ENCODE peak calls at places on chromosomes 7 and 10, in nine cellular contexts. U, L, I, R, J, H, X, Y and F are unnamed samples.
A peak's percentile ranks its signal among the peaks of the same experiment; 100 is the strongest.

GRCh38 chr10:11472158-11472753 is 139.2 kb downstream of the USP6NL start:
- DNase-seq in U (peak; percentile 41), L (peak; percentile 59), I (peak; percentile 87), R (peak; percentile 70), J (peak; percentile 37), H (peak; percentile 45), X (peak; percentile 37), Y (peak; percentile 90), F (peak; percentile 73)

GRCh38 chr7:53521638-53522184 is 486.3 kb downstream of the POM121L12 start:
- DNase-seq in U (no peak), L (no peak), I (no peak), R (no peak), J (no peak), H (no peak), X (no peak), Y (no peak), F (no peak)

GRCh38 chr7:21967500-21968099 is 21.9 kb upstream of the CDCA7L start:
- DNase-seq in U (no peak), L (no peak), I (no peak), R (no peak), J (no peak), H (no peak), X (peak; percentile 11), Y (peak; percentile 67), F (peak; percentile 75)

GRCh38 chr7:21771906-21772610 is 173.6 kb downstream of the CDCA7L start:
- DNase-seq in U (no peak), L (no peak), I (peak; percentile 64), R (peak; percentile 22), J (no peak), H (peak; percentile 28), X (no peak), Y (no peak), F (no peak)

GRCh38 chr10:12521423-12521822 is 172.1 kb downstream of the CAMK1D start:
- DNase-seq in U (no peak), L (no peak), I (no peak), R (no peak), J (no peak), H (no peak), X (no peak), Y (no peak), F (no peak)

GRCh38 chr7:47751068-47751467 is 169.2 kb upstream of the TNS3 start:
- DNase-seq in U (no peak), L (no peak), I (no peak), R (no peak), J (no peak), H (no peak), X (no peak), Y (no peak), F (no peak)

GRCh38 chr7:135620980-135621850 is 41.1 kb upstream of the STMP1 start:
- DNase-seq in U (peak; percentile 91), L (peak; percentile 89), I (no peak), R (peak; percentile 65), J (peak; percentile 73), H (peak; percentile 73), X (peak; percentile 89), Y (peak; percentile 80), F (peak; percentile 65)

GRCh38 chr10:33113111-33113856 is 155.3 kb upstream of the ITGB1 start:
- DNase-seq in U (peak; percentile 91), L (no peak), I (no peak), R (no peak), J (no peak), H (peak; percentile 47), X (peak; percentile 87), Y (no peak), F (no peak)

GRCh38 chr7:46616636-46617035 is 695.6 kb upstream of the IGFBP3 start:
- DNase-seq in U (peak; percentile 34), L (peak; percentile 16), I (no peak), R (no peak), J (no peak), H (peak; percentile 55), X (peak; percentile 9), Y (no peak), F (no peak)

GRCh38 chr10:47023237-47024045 is 112.2 kb downstream of the PTPN20 start:
- DNase-seq in U (no peak), L (no peak), I (peak; percentile 23), R (no peak), J (no peak), H (no peak), X (no peak), Y (no peak), F (no peak)

GRCh38 chr10:113042961-113043360 is 92.9 kb downstream of the TCF7L2 start:
- DNase-seq in U (no peak), L (no peak), I (no peak), R (no peak), J (no peak), H (no peak), X (peak; percentile 36), Y (no peak), F (no peak)

GRCh38 chr10:113044015-113044755 is 94.1 kb downstream of the TCF7L2 start:
- DNase-seq in U (no peak), L (no peak), I (no peak), R (no peak), J (no peak), H (no peak), X (no peak), Y (no peak), F (no peak)

GRCh38 chr10:113047605-113047962 is 97.5 kb downstream of the TCF7L2 start:
- DNase-seq in U (no peak), L (no peak), I (no peak), R (no peak), J (no peak), H (peak; percentile 80), X (peak; percentile 81), Y (no peak), F (no peak)

GRCh38 chr10:113047151-113047550 is 97.1 kb downstream of the TCF7L2 start:
- DNase-seq in U (no peak), L (no peak), I (no peak), R (no peak), J (no peak), H (no peak), X (no peak), Y (no peak), F (no peak)

DNA sequence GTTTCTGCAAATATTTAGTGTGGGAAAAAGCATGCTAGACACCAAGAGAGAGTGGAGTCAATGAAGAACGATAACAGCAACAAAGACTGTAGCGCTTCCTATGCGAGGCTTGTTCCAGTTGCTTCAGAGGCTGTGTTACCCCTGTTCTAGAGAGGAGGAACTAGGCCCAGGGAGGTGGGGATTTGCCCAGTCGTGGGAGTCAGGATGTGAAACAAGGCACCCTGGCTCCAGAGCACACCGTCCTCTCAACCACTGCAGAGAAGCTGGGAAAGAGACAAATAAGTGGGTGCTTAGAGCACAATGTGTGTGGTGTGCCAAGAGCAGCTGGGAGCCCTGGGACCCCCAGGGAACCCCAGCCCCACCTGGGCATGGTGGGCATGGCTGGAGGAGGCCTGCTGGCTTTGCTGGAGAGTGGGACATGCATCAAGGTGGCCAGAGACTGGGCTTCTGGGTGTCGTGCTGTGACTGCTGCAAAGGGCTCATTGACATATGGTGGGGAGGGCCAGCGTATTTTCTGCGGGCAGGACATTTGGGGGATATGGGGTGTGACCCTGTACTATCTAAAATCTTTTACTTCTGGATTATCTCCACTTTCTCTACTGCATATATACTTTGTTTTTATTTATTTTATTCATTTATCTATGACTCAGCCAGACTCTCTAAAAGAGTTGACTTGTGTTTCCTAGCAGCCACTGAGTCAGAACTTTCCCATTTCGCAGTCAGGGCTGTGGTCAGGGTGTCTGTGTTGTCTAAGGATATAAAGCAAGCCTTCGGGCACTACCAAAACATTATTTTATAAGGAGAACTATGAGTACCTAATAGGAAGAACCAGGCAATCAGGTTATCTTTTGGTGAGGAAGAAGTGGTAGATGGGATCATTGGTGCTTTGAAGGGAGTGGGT is 95.4 kb downstream of the TCF7L2 start:
- DNase-seq in U (peak; percentile 93), L (peak; percentile 85), I (no peak), R (no peak), J (no peak), H (peak; percentile 95), X (peak; percentile 94), Y (no peak), F (no peak)
- H3K4me2 ChIP-seq in U (peak overlapping the region; percentile 86), L (peak overlapping the region; percentile 53), I (no peak overlapping the region), R (no peak overlapping the region), J (no peak overlapping the region), H (peak overlapping the region; percentile 32), X (peak overlapping the region; percentile 15), Y (no peak overlapping the region), F (no peak overlapping the region)

GRCh38 chr10:43524434-43525247 is 49.8 kb downstream of the ZNF239 start:
- DNase-seq in U (no peak), L (no peak), I (no peak), R (no peak), J (no peak), H (no peak), X (no peak), Y (no peak), F (no peak)
- H3K9me3 ChIP-seq in U (peaks cover 13% of the 10 kb centered on the region), L (peaks cover 61% of the 10 kb centered on the region), I (peaks cover 39% of the 10 kb centered on the region), R (no peaks in the 10 kb centered on the region), J (peaks cover 25% of the 10 kb centered on the region), H (peaks cover 28% of the 10 kb centered on the region), X (no peaks in the 10 kb centered on the region), Y (peaks cover 51% of the 10 kb centered on the region), F (peaks cover 34% of the 10 kb centered on the region)

GRCh38 chr10:14156101-14156500 is 174.6 kb downstream of the FRMD4A start:
- DNase-seq in U (no peak), L (no peak), I (no peak), R (no peak), J (no peak), H (no peak), X (no peak), Y (no peak), F (no peak)

GRCh38 chr10:14158575-14158974 is 172.1 kb downstream of the FRMD4A start:
- DNase-seq in U (no peak), L (no peak), I (no peak), R (no peak), J (no peak), H (no peak), X (no peak), Y (no peak), F (no peak)

DNA sequence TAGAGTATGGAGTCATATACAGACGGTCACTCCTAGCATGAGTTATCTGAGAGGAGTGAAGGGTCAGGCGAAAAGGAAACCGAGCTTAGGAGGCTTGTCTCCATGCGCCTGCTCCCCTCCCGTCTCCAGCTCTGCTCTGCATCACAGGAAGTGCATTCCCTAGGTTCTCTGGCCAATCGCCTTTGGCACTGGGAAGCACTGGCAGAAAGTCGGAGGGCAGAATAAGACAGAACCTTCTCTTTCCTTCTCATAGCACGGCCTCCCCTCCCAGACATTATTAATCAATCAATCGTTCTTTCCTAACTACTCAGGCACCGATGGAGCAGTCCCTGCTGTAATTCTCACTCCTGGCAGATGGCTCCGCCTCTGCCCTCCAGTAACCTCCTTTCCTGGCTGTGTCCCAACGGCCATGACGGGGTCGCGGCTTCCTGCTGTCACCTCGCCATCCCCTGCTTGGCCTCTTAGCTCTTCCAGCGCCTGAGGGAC is 177.1 kb downstream of the FRMD4A start:
- DNase-seq in U (peak; percentile 37), L (no peak), I (peak; percentile 67), R (no peak), J (no peak), H (no peak), X (no peak), Y (no peak), F (no peak)
- H2AFZ ChIP-seq in U (peak overlapping the region; percentile 84), L (no peak overlapping the region), I (no peak overlapping the region), R (no peak overlapping the region), J (no peak overlapping the region), H (no peak overlapping the region), X (peak overlapping the region; percentile 75), Y (no peak overlapping the region), F (no peak overlapping the region)

DNA sequence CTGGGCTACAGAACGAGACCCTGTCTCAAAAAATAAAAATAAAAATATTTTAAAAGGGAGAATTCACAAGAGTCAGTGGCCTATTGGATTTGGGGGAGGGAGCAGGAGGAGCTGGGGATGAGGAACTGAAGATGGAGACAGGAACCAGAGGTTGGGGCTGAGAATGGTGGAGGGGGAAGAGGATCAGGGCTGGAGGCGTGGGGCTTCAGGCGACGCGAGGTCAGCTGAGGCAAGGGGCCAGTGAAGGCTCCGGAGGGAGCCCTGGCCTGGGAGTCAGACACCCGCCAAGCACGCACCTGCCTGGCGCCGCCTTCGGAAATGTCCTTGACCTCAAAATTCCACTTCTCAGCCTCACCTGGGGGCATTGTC is 671 bp upstream of the CLEC2L start:
- DNase-seq in U (no peak), L (no peak), I (no peak), R (no peak), J (no peak), H (no peak), X (no peak), Y (no peak), F (no peak)
- H3K4me2 ChIP-seq in U (no peak overlapping the region), L (no peak overlapping the region), I (peak overlapping the region; percentile 73), R (no peak overlapping the region), J (no peak overlapping the region), H (no peak overlapping the region), X (no peak overlapping the region), Y (no peak overlapping the region), F (no peak overlapping the region)